ENCODE peak calls at places on chromosomes 4 and X, in ten cellular contexts. G is transverse colon, F is HCT116, R is HL-60, I is Panc1, K is upper lobe of left lung, N is HepG2, J is breast epithelium, X is sigmoid colon, O is SK-N-SH. D is an unnamed sample. For H3K27me3, the result is how much of the 10 kb centered on the place peaks cover.

GRCh38 chr4:81412941-81413488 is 58.7 kb downstream of the RASGEF1B start:
- DNase-seq in G (no peak), F (no peak), R (no peak), I (no peak), K (no peak), N (no peak), J (no peak), X (no peak), O (no peak), D (no peak)

GRCh38 chrX:154313147-154313546 is 17.6 kb downstream of the TKTL1 start:
- DNase-seq in G (no peak), F (no peak), R (no peak), I (no peak), K (no peak), N (no peak), J (no peak), X (no peak), O (no peak), D (peak)

GRCh38 chrX:31021537-31021936 is 50.3 kb downstream of the FTHL17 start:
- DNase-seq in G (no peak), F (no peak), R (no peak), I (no peak), K (no peak), N (no peak), J (no peak), X (no peak), O (no peak), D (no peak)

GRCh38 chrX:118254611-118255010 is 91.3 kb upstream of the WDR44 start:
- DNase-seq in G (peak), F (peak), R (peak), I (peak), K (peak), N (peak), J (no peak), X (no peak), O (peak), D (no peak)

GRCh38 chrX:23504895-23505294 is 162.4 kb upstream of the PRDX4 start:
- DNase-seq in G (no peak), F (no peak), R (no peak), I (no peak), K (no peak), N (no peak), J (no peak), X (no peak), O (no peak), D (no peak)

GRCh38 chr4:117327491-117327890 is 242.1 kb upstream of the TRAM1L1 start:
- DNase-seq in G (no peak), F (no peak), R (no peak), I (no peak), K (no peak), N (no peak), J (no peak), X (no peak), O (no peak), D (no peak)

GRCh38 chr4:101217353-101218031 is 129.8 kb downstream of the PPP3CA start:
- DNase-seq in G (no peak), F (no peak), R (no peak), I (no peak), K (no peak), N (no peak), J (no peak), X (no peak), O (no peak), D (no peak)

GRCh38 chrX:149717803-149718202 is 5.9 kb downstream of the MAGEA11 start:
- DNase-seq in G (peak), F (no peak), R (no peak), I (no peak), K (no peak), N (no peak), J (no peak), X (no peak), O (no peak), D (no peak)

GRCh38 chr4:145954924-145955339 is 16.3 kb upstream of the ZNF827 start:
- DNase-seq in G (no peak), F (peak), R (no peak), I (peak), K (no peak), N (no peak), J (no peak), X (no peak), O (no peak), D (no peak)

GRCh38 chrX:128457674-128458073 is 405.5 kb upstream of the ACTRT1 start:
- DNase-seq in G (no peak), F (no peak), R (no peak), I (no peak), K (no peak), N (no peak), J (no peak), X (no peak), O (no peak), D (no peak)

GRCh38 chrX:19589105-19589504 is 73.8 kb upstream of the MAP3K15 start:
- DNase-seq in G (no peak), F (no peak), R (no peak), I (no peak), K (peak), N (no peak), J (no peak), X (no peak), O (no peak), D (no peak)

GRCh38 chrX:115191490-115192243 is 2.5 kb downstream of the RBMXL3 start:
- DNase-seq in G (no peak), F (no peak), R (no peak), I (no peak), K (no peak), N (no peak), J (no peak), X (no peak), O (no peak), D (no peak)

GRCh38 chr4:41360214-41360910 is 103.6 kb downstream of the UCHL1 start:
- DNase-seq in G (peak), F (no peak), R (no peak), I (no peak), K (peak), N (no peak), J (peak), X (peak), O (peak), D (peak)

GRCh38 chrX:45164021-45164621 is 36.6 kb downstream of the DIPK2B start:
- DNase-seq in G (no peak), F (no peak), R (no peak), I (no peak), K (no peak), N (no peak), J (no peak), X (no peak), O (no peak), D (no peak)

GRCh38 chr4:37687175-37687525 is 974 bp upstream of the RELL1 start:
- DNase-seq in G (no peak), F (no peak), R (no peak), I (no peak), K (no peak), N (no peak), J (no peak), X (no peak), O (no peak), D (no peak)

GRCh38 chr4:53646792-53647191 is 55.5 kb upstream of the LNX1 start:
- DNase-seq in G (peak), F (no peak), R (no peak), I (no peak), K (no peak), N (no peak), J (no peak), X (no peak), O (no peak), D (no peak)

GRCh38 chrX:105999294-105999693 is 39.2 kb downstream of the SERPINA7 start:
- DNase-seq in G (no peak), F (no peak), R (no peak), I (no peak), K (no peak), N (peak), J (no peak), X (no peak), O (no peak), D (no peak)

GRCh38 chr4:139633661-139634060 is 32.0 kb upstream of the MGST2 start:
- DNase-seq in G (peak), F (no peak), R (no peak), I (no peak), K (no peak), N (peak), J (no peak), X (no peak), O (no peak), D (no peak)

GRCh38 chr4:113683143-113683542 is 78.4 kb downstream of the CAMK2D start:
- DNase-seq in G (peak), F (no peak), R (no peak), I (no peak), K (no peak), N (no peak), J (no peak), X (no peak), O (no peak), D (no peak)

GRCh38 chr4:181350578-181351420 is 892.4 kb upstream of the TENM3 start:
- DNase-seq in G (no peak), F (no peak), R (no peak), I (no peak), K (no peak), N (no peak), J (no peak), X (no peak), O (no peak), D (no peak)

GRCh38 chr4:164937576-164938270 is 39.7 kb downstream of the TRIM61 start:
- DNase-seq in G (no peak), F (no peak), R (no peak), I (no peak), K (no peak), N (peak), J (no peak), X (no peak), O (no peak), D (no peak)

GRCh38 chr4:41185614-41186609 is 28.4 kb downstream of the APBB2 start:
- DNase-seq in G (no peak), F (no peak), R (no peak), I (no peak), K (no peak), N (no peak), J (no peak), X (no peak), O (no peak), D (no peak)

GRCh38 chr4:186737427-186737826 is 13.8 kb upstream of the FAT1 start:
- DNase-seq in G (no peak), F (no peak), R (no peak), I (no peak), K (no peak), N (no peak), J (no peak), X (no peak), O (no peak), D (no peak)

GRCh38 chr4:23091674-23092073 is 398.9 kb downstream of the GBA3 start:
- DNase-seq in G (no peak), F (no peak), R (no peak), I (no peak), K (no peak), N (no peak), J (no peak), X (no peak), O (no peak), D (no peak)

GRCh38 chrX:119041175-119041574 is 31.6 kb upstream of the CT47C1 start:
- DNase-seq in G (peak), F (peak), R (no peak), I (peak), K (peak), N (peak), J (no peak), X (peak), O (no peak), D (no peak)

GRCh38 chr4:84279678-84280077 is 219.4 kb downstream of the NKX6-1 start:
- DNase-seq in G (no peak), F (no peak), R (no peak), I (no peak), K (no peak), N (no peak), J (no peak), X (no peak), O (no peak), D (no peak)

GRCh38 chr4:138192113-138192512 is 50.0 kb downstream of the SLC7A11 start:
- DNase-seq in G (no peak), F (peak), R (no peak), I (peak), K (no peak), N (peak), J (no peak), X (no peak), O (no peak), D (no peak)

GRCh38 chrX:13511557-13512330 is 57.7 kb upstream of the EGFL6 start:
- DNase-seq in G (no peak), F (no peak), R (no peak), I (no peak), K (no peak), N (no peak), J (no peak), X (no peak), O (no peak), D (no peak)
- H3K27me3 ChIP-seq in G (under half), F (under half), R (under half), I (under half), K (under half), N (under half), J (under half), X (under half), O (under half), D (under half)

DNA sequence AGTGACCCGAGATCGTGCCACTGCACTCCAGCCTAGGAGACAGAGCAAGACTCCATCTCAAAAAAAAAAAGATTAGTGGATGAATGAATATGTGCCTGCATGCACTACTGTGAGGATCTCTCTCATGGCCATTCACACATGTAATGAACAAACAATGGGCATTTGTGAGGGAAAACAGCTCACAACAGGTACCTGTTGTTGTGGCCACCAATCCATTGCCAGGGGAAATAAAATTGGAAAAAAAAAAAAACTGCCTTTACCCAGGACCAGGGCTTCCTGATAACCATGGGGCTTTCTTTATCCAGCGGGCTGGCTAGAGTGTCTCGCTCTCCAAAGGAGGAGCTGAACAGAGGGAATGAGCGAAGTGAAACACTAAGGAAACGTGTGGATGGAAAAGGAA is 7.4 kb downstream of the SCD5 start:
- DNase-seq in G (no peak), F (no peak), R (no peak), I (no peak), K (no peak), N (no peak), J (no peak), X (no peak), O (no peak), D (no peak)
- TF ChIP-seq POLR2AphosphoS5 in G (no peak), F (no peak), R (no peak), I (no peak), K (no peak), N (no peak), J (no peak), X (no peak), O (no peak), D (no peak)

GRCh38 chr4:13528823-13529129 is 15.5 kb downstream of the NKX3-2 start:
- DNase-seq in G (no peak), F (no peak), R (no peak), I (no peak), K (no peak), N (no peak), J (no peak), X (no peak), O (peak), D (no peak)
- H3K27me3 ChIP-seq in G (half or more), F (under half), R (under half), I (under half), K (half or more), N (half or more), J (under half), X (half or more), O (half or more), D (under half)

GRCh38 chrX:68398286-68398685 is 35.0 kb downstream of the OPHN1 start:
- DNase-seq in G (no peak), F (no peak), R (no peak), I (no peak), K (no peak), N (no peak), J (no peak), X (no peak), O (no peak), D (no peak)

GRCh38 chrX:68402094-68402493 is 31.2 kb downstream of the OPHN1 start:
- DNase-seq in G (no peak), F (no peak), R (no peak), I (no peak), K (no peak), N (no peak), J (no peak), X (no peak), O (no peak), D (no peak)

DNA sequence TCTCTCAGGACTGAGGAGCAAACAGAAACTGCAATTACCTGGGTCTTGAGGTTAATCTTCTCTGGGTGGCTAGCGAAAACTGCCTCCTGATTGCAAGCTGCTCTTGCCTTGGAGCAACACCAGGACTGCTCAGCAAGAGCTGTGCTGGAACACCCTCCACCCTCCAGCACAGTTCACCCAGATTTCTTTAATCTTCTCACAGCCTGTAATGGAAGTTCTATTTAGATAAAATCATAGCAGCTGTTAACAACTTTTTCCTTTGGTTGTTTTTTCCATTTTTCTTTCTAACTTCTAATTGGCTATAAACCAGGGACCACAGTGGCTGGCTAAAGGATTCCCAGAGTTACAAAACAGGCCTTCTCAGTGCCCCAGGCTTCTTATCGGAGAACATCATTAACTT is 36.3 kb downstream of the OPHN1 start:
- DNase-seq in G (no peak), F (no peak), R (no peak), I (no peak), K (no peak), N (no peak), J (no peak), X (no peak), O (peak), D (no peak)
- TF ChIP-seq POLR2AphosphoS5 in G (no peak), F (no peak), R (no peak), I (no peak), K (no peak), N (no peak), J (no peak), X (no peak), O (no peak), D (no peak)

GRCh38 chrX:107325467-107325866 is 119.1 kb downstream of the DNAAF6 start:
- DNase-seq in G (no peak), F (no peak), R (no peak), I (no peak), K (no peak), N (no peak), J (no peak), X (no peak), O (no peak), D (no peak)

GRCh38 chrX:107323786-107324492 is 117.5 kb downstream of the DNAAF6 start:
- DNase-seq in G (no peak), F (no peak), R (no peak), I (no peak), K (no peak), N (no peak), J (no peak), X (peak), O (peak), D (peak)

DNA sequence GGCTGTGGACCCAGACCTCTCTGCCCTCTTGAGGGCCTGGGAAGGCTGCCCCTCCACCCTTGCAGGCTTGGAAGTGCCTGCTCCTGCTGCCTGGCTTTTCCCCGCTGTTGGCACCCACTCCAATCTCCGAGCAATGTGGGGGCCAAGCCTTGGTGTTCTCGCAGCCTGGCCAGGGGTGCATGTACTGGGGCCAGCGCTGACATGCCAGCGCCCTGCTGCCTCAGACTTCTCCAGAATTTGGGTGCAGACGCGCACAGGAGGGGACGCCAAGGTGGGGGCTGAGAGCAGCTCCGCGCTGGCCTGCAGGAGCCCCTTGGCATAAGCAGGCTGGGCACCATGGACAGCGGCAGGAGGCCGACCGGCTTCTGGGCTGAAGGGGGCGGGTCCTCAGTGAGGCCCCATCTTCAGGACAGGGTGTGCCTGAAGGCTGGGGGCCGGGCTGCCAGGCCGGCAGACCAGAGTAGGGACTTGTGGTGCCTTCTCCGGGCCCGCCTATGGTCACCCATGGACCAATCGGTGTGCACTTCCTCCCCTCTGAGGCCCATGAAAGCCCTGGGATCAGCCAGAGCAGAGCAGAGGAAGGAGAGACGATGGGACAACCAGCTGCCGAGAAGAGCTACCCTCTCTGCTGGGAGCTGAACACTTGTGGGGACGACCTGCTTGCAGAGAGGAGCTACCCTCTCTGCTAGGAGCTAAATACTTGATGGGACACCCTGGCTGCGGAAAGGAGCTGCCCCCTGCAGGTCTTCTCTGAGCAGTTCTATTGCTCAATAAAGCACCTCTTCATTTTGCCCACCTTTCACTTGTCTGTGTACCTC is 118.3 kb downstream of the DNAAF6 start:
- DNase-seq in G (no peak), F (no peak), R (no peak), I (no peak), K (peak), N (no peak), J (no peak), X (peak), O (peak), D (peak)
- H3K27me3 ChIP-seq in G (under half), F (under half), R (under half), I (under half), K (under half), N (under half), J (under half), X (under half), O (under half), D (under half)

GRCh38 chr4:48483006-48483776 is at the start of gene SLC10A4:
- DNase-seq in G (no peak), F (no peak), R (no peak), I (no peak), K (no peak), N (no peak), J (no peak), X (no peak), O (peak), D (peak)
- TF ChIP-seq POLR2AphosphoS5 in G (no peak), F (no peak), R (no peak), I (no peak), K (no peak), N (no peak), J (no peak), X (no peak), O (no peak), D (no peak)

DNA sequence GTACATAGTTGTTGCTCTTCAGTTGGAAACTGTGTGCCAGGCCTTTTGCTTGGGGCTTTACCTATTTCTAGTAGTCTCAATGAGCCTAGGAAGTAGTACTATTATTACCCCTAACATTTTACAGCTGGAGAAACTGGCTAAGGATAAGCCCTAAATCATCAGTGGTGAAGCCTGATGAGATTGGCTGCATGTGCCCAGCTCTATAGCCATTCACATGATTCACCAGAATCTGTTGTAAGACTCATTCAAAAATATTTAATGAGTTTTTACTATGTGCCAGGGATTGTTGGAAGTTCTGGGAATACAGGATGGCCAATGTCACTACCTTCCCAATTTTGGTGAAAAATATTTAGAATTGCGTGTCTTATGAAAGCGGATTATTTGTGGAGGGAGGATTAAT is 2.8 kb downstream of the KIT start:
- DNase-seq in G (no peak), F (no peak), R (no peak), I (no peak), K (no peak), N (no peak), J (no peak), X (no peak), O (no peak), D (no peak)
- H3K27me3 ChIP-seq in G (half or more), F (under half), R (under half), I (under half), K (under half), N (half or more), J (under half), X (half or more), O (under half), D (under half)

GRCh38 chrX:78957768-78958130 is 12.6 kb downstream of the P2RY10 start:
- DNase-seq in G (no peak), F (no peak), R (no peak), I (no peak), K (no peak), N (no peak), J (no peak), X (no peak), O (no peak), D (no peak)
- TF ChIP-seq POLR2AphosphoS5 in G (no peak), F (no peak), R (no peak), I (no peak), K (no peak), N (no peak), J (no peak), X (no peak), O (no peak), D (no peak)

GRCh38 chr4:4868506-4869379 is 9.3 kb downstream of the MSX1 start:
- DNase-seq in G (no peak), F (no peak), R (no peak), I (no peak), K (no peak), N (no peak), J (no peak), X (no peak), O (no peak), D (no peak)
- H3K27me3 ChIP-seq in G (half or more), F (under half), R (half or more), I (under half), K (half or more), N (half or more), J (under half), X (half or more), O (half or more), D (half or more)

D was measured in spleen.